ENCODE peak calls at places on chromosome 19, in four cellular contexts. Y, C, B and H are unnamed samples.

GRCh38 chr19:44951179-44952159 is 3.7 kb upstream of the CLPTM1 start:
- DNase-seq in C (no peak), B (peak), Y (peak), H (peak)

GRCh38 chr19:51593138-51593890 is 22.2 kb downstream of the ZNF175 start:
- DNase-seq in C (no peak), B (no peak), Y (no peak), H (no peak)

GRCh38 chr19:44512326-44513298 is 12.3 kb upstream of the ZNF180 start:
- DNase-seq in Y (no peak), B (peak), C (peak), H (no peak)

GRCh38 chr19:27792576-27793127 is 1420.3 kb downstream of the UQCRFS1 start:
- DNase-seq in C (no peak), B (no peak), Y (no peak), H (no peak)

GRCh38 chr19:40332669-40333068 is 15.5 kb downstream of the C19orf47 start:
- DNase-seq in C (no peak), Y (no peak), B (no peak), H (no peak)

GRCh38 chr19:1507763-1508506 is 4.9 kb downstream of the ADAMTSL5 start:
- DNase-seq in C (peak), B (peak), Y (peak), H (peak)

GRCh38 chr19:7179917-7180306 is 110.4 kb downstream of the ZNF557 start:
- DNase-seq in Y (no peak), B (no peak), C (no peak), H (no peak)

GRCh38 chr19:47714339-47714738 is 1.1 kb downstream of the EHD2 start:
- DNase-seq in Y (no peak), B (peak), C (no peak), H (no peak)

GRCh38 chr19:41323430-41324125 is 13.6 kb downstream of the CCDC97 start:
- DNase-seq in C (no peak), B (peak), Y (peak), H (no peak)

GRCh38 chr19:50869479-50869878 is 3.8 kb upstream of the KLK2 start:
- DNase-seq in C (no peak), B (no peak), Y (no peak), H (no peak)

GRCh38 chr19:15640294-15640903 is at the start of gene CYP4F3:
- DNase-seq in Y (peak), B (no peak), C (no peak), H (no peak)

GRCh38 chr19:2477141-2477710 is 1.3 kb downstream of the GADD45B start:
- DNase-seq in C (no peak), Y (no peak), B (no peak), H (no peak)

GRCh38 chr19:48443262-48443661 is 2.5 kb upstream of the GRWD1 start:
- DNase-seq in B (no peak), C (no peak), Y (no peak), H (no peak)

GRCh38 chr19:39277598-39277997 is 9.4 kb downstream of the IFNL2 start:
- DNase-seq in B (no peak), C (no peak), Y (no peak), H (no peak)

GRCh38 chr19:43751466-43752220 is 3.1 kb downstream of the SMG9 start:
- DNase-seq in Y (no peak), B (peak), C (no peak), H (no peak)

GRCh38 chr19:38209671-38210457 is 14.2 kb downstream of the DPF1 start:
- DNase-seq in C (no peak), Y (no peak), B (peak), H (no peak)

GRCh38 chr19:45494261-45494916 is 2.5 kb downstream of the RTN2 start:
- DNase-seq in Y (no peak), C (no peak), B (no peak), H (no peak)

GRCh38 chr19:343451-343931 is 1.1 kb downstream of the MIER2 start:
- DNase-seq in C (no peak), B (no peak), Y (peak), H (no peak)

GRCh38 chr19:49094505-49095482 is 9.5 kb downstream of the SNRNP70 start:
- DNase-seq in B (no peak), C (no peak), Y (no peak), H (no peak)

GRCh38 chr19:11479470-11480080 is 1.3 kb downstream of the ELAVL3 start:
- DNase-seq in C (peak), B (peak), Y (no peak), H (no peak)

GRCh38 chr19:19043881-19044280 is 10.5 kb downstream of the ARMC6 start:
- DNase-seq in B (no peak), C (no peak), Y (no peak), H (no peak)

GRCh38 chr19:18417250-18418033 is 1.8 kb upstream of the SSBP4 start:
- DNase-seq in B (peak), Y (peak), C (no peak), H (no peak)

GRCh38 chr19:21256722-21257121 is 72.5 kb downstream of the ZNF708 start:
- DNase-seq in C (peak), Y (no peak), B (peak), H (no peak)

GRCh38 chr19:28184997-28185396 is 1028.0 kb downstream of the UQCRFS1 start:
- DNase-seq in C (no peak), B (peak), Y (no peak), H (no peak)

GRCh38 chr19:17281391-17282304 is at the start of gene ANKLE1:
- DNase-seq in B (no peak), C (no peak), Y (no peak), H (no peak)

GRCh38 chr19:44810555-44811447 is 1.9 kb downstream of the BCAM start:
- DNase-seq in Y (no peak), B (no peak), C (no peak), H (no peak)

GRCh38 chr19:46409146-46409545 is 4.2 kb downstream of the CCDC8 start:
- DNase-seq in Y (no peak), B (no peak), C (no peak), H (no peak)

GRCh38 chr19:2610637-2611482 is 91.6 kb downstream of the GNG7 start:
- DNase-seq in Y (peak), C (peak), B (peak), H (peak)

GRCh38 chr19:43438291-43439162 is 23.8 kb downstream of the TEX101 start:
- DNase-seq in C (no peak), Y (no peak), B (peak), H (no peak)

GRCh38 chr19:54206030-54206830 is 5.6 kb downstream of the RPS9 start:
- DNase-seq in B (no peak), C (no peak), Y (no peak), H (no peak)

GRCh38 chr19:38321646-38322323 is 2.1 kb downstream of the KCNK6 start:
- DNase-seq in C (no peak), Y (no peak), B (peak), H (peak)

GRCh38 chr19:17794412-17794730 is 567 bp upstream of the B3GNT3 start:
- DNase-seq in C (no peak), Y (no peak), B (no peak), H (no peak)

GRCh38 chr19:39307233-39307821 is 11.1 kb downstream of the IFNL1 start:
- DNase-seq in Y (peak), C (no peak), B (no peak), H (no peak)

GRCh38 chr19:45403781-45404556 is 900 bp downstream of the PPP1R13L start:
- DNase-seq in B (no peak), C (no peak), Y (peak), H (peak)

GRCh38 chr19:47580397-47580796 is 7.4 kb upstream of the ZNF541 start:
- DNase-seq in B (no peak), C (no peak), Y (no peak), H (no peak)

GRCh38 chr19:18259848-18260247 is 14.4 kb downstream of the IQCN start:
- DNase-seq in C (no peak), Y (no peak), B (peak), H (no peak)

GRCh38 chr19:51887522-51888498 is at the start of gene ZNF577:
- DNase-seq in B (peak), C (peak), Y (peak), H (peak)

GRCh38 chr19:13228561-13228960 is 78.3 kb downstream of the IER2 start:
- DNase-seq in B (no peak), C (no peak), Y (no peak), H (no peak)
- TF ChIP-seq CTCF in B (no peak), C (no peak), Y (no peak), H (no peak)

GRCh38 chr19:33767898-33768413 is 28.7 kb upstream of the KCTD15 start:
- DNase-seq in C (peak), B (peak), Y (no peak), H (no peak)
- TF ChIP-seq CTCF in C (peak), B (peak), Y (no peak), H (no peak)

GRCh38 chr19:3804429-3804828 is 18.2 kb upstream of the MATK start:
- DNase-seq in C (no peak), Y (no peak), B (no peak), H (no peak)

GRCh38 chr19:3805859-3806258 is 19.7 kb upstream of the MATK start:
- DNase-seq in Y (no peak), C (no peak), B (no peak), H (no peak)

GRCh38 chr19:3801412-3802096 is 15.4 kb upstream of the MATK start:
- DNase-seq in Y (no peak), B (no peak), C (no peak), H (no peak)

GRCh38 chr19:3803114-3803888 is 17.1 kb upstream of the MATK start:
- DNase-seq in C (no peak), B (no peak), Y (no peak), H (no peak)

DNA sequence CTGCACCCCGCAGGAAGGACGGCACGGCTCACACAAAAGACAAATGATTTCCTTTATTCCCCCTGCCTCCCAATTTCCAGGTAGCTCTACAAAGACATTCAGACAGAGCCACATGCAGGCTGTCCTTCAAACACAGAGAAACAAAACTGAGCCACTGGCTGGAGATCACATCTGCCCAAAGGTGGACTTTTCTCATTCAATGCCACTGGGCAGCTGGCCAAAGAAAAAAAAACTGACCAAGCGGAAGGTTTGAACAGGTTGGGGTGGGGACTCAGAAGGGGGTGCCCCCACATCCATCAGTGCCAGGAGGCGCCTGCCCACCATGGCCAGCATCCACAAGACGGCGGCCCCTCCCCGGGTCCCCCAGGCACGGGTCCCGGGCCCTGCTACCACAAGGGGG is 17.8 kb upstream of the MATK start:
- DNase-seq in B (no peak), C (no peak), Y (no peak), H (no peak)
- TF ChIP-seq CTCF in B (no peak), C (no peak), Y (no peak), H (no peak)

DNA sequence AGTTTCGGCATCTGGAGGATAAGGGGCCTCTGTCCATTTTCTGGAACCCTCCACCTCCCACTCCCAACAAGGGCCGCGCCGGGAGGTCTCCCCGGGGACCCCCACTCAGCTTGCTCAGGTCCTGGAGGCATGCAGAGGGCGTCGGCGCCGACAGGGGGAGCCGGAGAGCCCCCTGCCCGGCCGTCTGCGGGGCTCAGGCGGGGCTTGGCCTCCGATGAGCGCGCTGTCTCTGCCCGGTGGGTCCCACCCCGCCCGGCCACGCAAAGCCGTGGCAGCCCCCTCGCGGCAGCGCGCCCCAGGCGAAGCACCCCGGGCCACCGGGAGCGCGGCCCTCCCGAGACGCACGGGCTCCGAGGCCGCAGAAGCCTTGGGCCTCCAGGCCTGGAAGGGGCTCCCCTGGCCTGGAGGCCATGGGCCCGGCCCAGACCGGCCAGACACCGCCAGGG is 149.7 kb upstream of the ZNF536 start:
- DNase-seq in C (no peak), B (no peak), Y (no peak), H (no peak)
- TF ChIP-seq CTCF in C (peak), B (no peak), Y (peak), H (no peak)

GRCh38 chr19:55781112-55781511 is 12.2 kb downstream of the RFPL4AL1 start:
- DNase-seq in C (no peak), B (no peak), Y (no peak), H (no peak)
- TF ChIP-seq CTCF in C (no peak), B (no peak), Y (no peak), H (no peak)